ENCODE peak calls at places on chromosomes 13 and 19, in six cellular contexts. L, A, B, X, E and T are unnamed samples.

GRCh38 chr19:18290250-18291018 is 9.0 kb upstream of the JUND start:
- DNase-seq in L (no peak), A (peak; percentile 43), B (no peak), X (no peak), E (no peak), T (no peak)

GRCh38 chr13:100518394-100519062 is 70.1 kb downstream of the GGACT start:
- DNase-seq in L (no peak), A (no peak), B (no peak), X (no peak), E (no peak), T (no peak)

GRCh38 chr13:76266566-76266965 is 619.6 kb downstream of the KCTD12 start:
- DNase-seq in L (no peak), A (no peak), B (no peak), X (no peak), E (no peak), T (no peak)

GRCh38 chr19:5150902-5151741 is 182.2 kb downstream of the KDM4B start:
- DNase-seq in L (no peak), A (no peak), B (no peak), X (no peak), E (no peak), T (no peak)

GRCh38 chr19:49019242-49019932 is 2.5 kb upstream of the LHB start:
- DNase-seq in L (peak; percentile 29), A (peak; percentile 50), B (no peak), X (peak; percentile 77), E (peak; percentile 64), T (peak; percentile 70)

GRCh38 chr13:73168993-73169401 is 110.2 kb downstream of the KLF5 start:
- DNase-seq in L (peak; percentile 94), A (no peak), B (no peak), X (no peak), E (no peak), T (peak; percentile 17)

GRCh38 chr13:35888327-35888940 is 242.7 kb downstream of the DCLK1 start:
- DNase-seq in L (no peak), A (peak; percentile 30), B (no peak), X (no peak), E (no peak), T (no peak)

GRCh38 chr19:54017266-54017665 is 25.8 kb downstream of the CACNG6 start:
- DNase-seq in L (peak; percentile 39), A (peak; percentile 94), B (no peak), X (no peak), E (no peak), T (no peak)

GRCh38 chr19:38742906-38743305 is 1.4 kb downstream of the CAPN12 start:
- DNase-seq in L (peak; percentile 1), A (no peak), B (no peak), X (no peak), E (no peak), T (no peak)

GRCh38 chr13:96551540-96551939 is 442.7 kb downstream of the OXGR1 start:
- DNase-seq in L (no peak), A (no peak), B (no peak), X (no peak), E (no peak), T (no peak)

GRCh38 chr13:113927661-113928581 is 46.0 kb downstream of the C13orf46 start:
- DNase-seq in L (peak; percentile 80), A (peak; percentile 97), B (peak; percentile 84), X (no peak), E (peak; percentile 83), T (no peak)

GRCh38 chr13:46679369-46680180 is 117.4 kb downstream of the ESD start:
- DNase-seq in L (no peak), A (peak; percentile 71), B (no peak), X (peak; percentile 39), E (peak; percentile 37), T (no peak)

GRCh38 chr13:100069278-100069677 is 19.6 kb upstream of the PCCA start:
- DNase-seq in L (peak; percentile 48), A (peak; percentile 85), B (no peak), X (no peak), E (no peak), T (peak; percentile 12)

GRCh38 chr19:46181386-46181774 is 33.3 kb downstream of the IGFL2 start:
- DNase-seq in L (no peak), A (peak; percentile 41), B (no peak), X (no peak), E (no peak), T (peak; percentile 27)

GRCh38 chr19:18899624-18900560 is 3.9 kb upstream of the CERS1 start:
- DNase-seq in L (no peak), A (no peak), B (no peak), X (no peak), E (no peak), T (no peak)

GRCh38 chr19:16901491-16902175 is 12.8 kb downstream of the F2RL3 start:
- DNase-seq in L (no peak), A (no peak), B (no peak), X (peak; percentile 26), E (no peak), T (no peak)

GRCh38 chr13:51136276-51136980 is 25.4 kb upstream of the C13orf42 start:
- DNase-seq in L (no peak), A (peak; percentile 6), B (no peak), X (no peak), E (no peak), T (no peak)

GRCh38 chr13:101698400-101698799 is 245.9 kb downstream of the ITGBL1 start:
- DNase-seq in L (peak; percentile 66), A (no peak), B (no peak), X (no peak), E (no peak), T (peak; percentile 14)

GRCh38 chr19:40673377-40673776 is 17.1 kb downstream of the NUMBL start:
- DNase-seq in L (no peak), A (no peak), B (no peak), X (no peak), E (no peak), T (no peak)

GRCh38 chr19:277581-278165 is 13.5 kb downstream of the PLPP2 start:
- DNase-seq in L (no peak), A (peak; percentile 63), B (no peak), X (peak; percentile 89), E (no peak), T (no peak)

GRCh38 chr19:33301011-33301899 is 1.1 kb downstream of the CEBPA start:
- DNase-seq in L (no peak), A (peak; percentile 14), B (no peak), X (peak; percentile 59), E (peak; percentile 29), T (no peak)

GRCh38 chr13:96499646-96500045 is 409.7 kb downstream of the HS6ST3 start:
- DNase-seq in L (no peak), A (no peak), B (no peak), X (no peak), E (no peak), T (no peak)

GRCh38 chr13:86856996-86857395 is 814.2 kb upstream of the SLITRK5 start:
- DNase-seq in L (no peak), A (no peak), B (no peak), X (no peak), E (no peak), T (no peak)

GRCh38 chr19:35353635-35354034 is 4.6 kb upstream of the FFAR3 start:
- DNase-seq in L (no peak), A (peak; percentile 70), B (no peak), X (no peak), E (no peak), T (no peak)
- TF ChIP-seq CTCF in L (no peak), A (peak; percentile 30), B (no peak), X (no peak), E (no peak), T (no peak)

GRCh38 chr13:49446473-49446872 is 2.4 kb downstream of the SETDB2 start:
- DNase-seq in L (no peak), A (no peak), B (no peak), X (no peak), E (no peak), T (no peak)

GRCh38 chr13:49453465-49453864 is 9.4 kb downstream of the SETDB2 start:
- DNase-seq in L (no peak), A (no peak), B (no peak), X (no peak), E (no peak), T (no peak)

GRCh38 chr13:49452725-49453457 is 8.8 kb downstream of the SETDB2 start:
- DNase-seq in L (no peak), A (no peak), B (no peak), X (no peak), E (no peak), T (no peak)

GRCh38 chr13:49448753-49449152 is 4.7 kb downstream of the SETDB2 start:
- DNase-seq in L (no peak), A (no peak), B (no peak), X (no peak), E (no peak), T (no peak)

DNA sequence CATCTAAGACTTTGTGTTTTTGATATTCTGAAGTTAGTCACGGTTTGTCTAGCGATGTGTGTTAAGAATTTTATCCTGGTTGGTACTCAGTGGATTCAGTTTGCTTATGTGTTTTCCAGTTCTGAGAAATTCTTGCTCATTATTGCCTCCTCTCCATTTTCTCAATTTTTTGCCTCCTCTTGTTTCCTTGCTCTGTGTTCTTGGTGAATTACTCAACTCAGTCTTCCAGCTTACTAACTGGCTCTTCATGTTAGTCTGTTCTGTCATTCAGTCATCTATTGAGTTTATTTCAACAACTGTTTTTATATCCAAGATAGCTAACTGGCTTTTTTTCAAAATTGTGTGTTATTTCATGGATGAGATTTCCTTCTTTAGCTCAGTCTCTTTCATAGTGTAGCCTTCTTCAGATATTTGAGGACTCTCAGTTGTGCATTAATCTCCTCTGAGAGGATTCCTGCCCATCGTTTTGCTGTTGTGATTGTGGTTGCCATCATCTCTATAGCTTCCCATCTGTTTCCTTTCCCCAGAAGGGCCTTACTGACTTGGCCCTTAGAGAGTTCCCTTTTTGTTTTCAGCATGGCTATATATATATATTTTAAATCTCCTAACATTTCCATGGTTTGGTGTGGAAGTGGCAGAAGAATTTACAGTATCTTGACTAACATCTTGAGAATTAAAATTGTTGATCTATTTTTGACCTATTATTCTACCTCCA is 6.2 kb downstream of the SETDB2 start:
- DNase-seq in L (no peak), A (no peak), B (no peak), X (no peak), E (no peak), T (no peak)
- H3K27ac ChIP-seq in L (no peak overlapping the region), A (no peak overlapping the region), B (no peak overlapping the region), X (peak overlapping the region; percentile 40), E (no peak overlapping the region), T (no peak overlapping the region)

DNA sequence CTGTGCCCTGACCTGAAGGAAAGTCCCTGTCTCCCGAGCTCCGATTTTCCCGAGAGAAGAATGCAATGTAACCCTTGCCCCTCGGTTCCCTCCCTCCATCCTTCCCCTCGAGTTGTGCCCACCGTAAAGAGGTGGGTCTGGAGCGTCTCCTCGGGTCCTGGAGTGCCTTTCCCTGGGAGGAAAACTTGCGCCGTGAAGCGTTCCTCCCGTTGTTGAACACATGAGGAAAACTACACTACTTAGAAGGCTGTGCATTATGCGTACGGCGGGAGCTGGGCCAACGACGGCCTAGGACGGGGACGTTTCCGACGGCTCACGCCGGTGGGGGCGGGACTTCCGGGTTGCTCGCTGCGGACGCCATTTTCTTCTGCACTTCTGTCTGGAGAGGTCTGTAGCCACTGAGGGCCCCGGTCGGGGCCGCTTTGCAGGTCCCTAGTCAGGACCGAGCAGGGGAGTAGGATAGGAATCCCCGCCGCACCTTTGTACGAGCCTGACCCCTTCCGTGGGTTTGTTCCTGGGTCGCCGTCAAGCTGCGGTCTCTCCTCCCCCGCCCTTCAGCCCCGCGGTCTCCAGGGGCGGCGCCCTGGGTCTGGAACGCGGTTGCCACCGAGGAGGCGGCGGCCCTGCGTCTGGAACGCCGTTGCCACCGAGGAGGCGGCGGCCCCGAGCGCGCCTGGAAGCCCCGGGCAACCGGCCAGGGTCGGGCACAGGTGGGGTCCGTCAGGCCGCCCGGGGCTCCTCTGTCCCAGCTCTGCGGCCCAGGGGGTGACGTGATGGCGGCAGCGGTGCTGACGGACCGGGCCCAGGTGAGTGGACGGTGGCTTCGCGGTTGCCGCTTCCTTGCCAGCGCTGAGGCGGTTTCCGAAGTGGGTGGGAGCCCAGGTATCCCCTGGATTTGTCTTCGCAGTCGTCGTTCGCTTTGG is at the start of gene ZNF264:
- DNase-seq in L (peak; percentile 77), A (peak; percentile 93), B (peak; percentile 86), X (peak; percentile 87), E (peak; percentile 92), T (peak; percentile 81)
- TF ChIP-seq CTCF in L (no peak), A (no peak), B (no peak), X (peak; percentile 29), E (no peak), T (no peak)

GRCh38 chr13:22428188-22428828 is 752.5 kb upstream of the SGCG start:
- DNase-seq in L (no peak), A (peak; percentile 86), B (no peak), X (no peak), E (no peak), T (no peak)
- H3K27ac ChIP-seq in L (no peak overlapping the region), A (peak overlapping the region; percentile 68), B (no peak overlapping the region), X (no peak overlapping the region), E (peak overlapping the region; percentile 49), T (no peak overlapping the region)